ENCODE peak calls at places on chromosomes 6 and 20, in four cellular contexts. Q, I, F and A are unnamed samples.

GRCh38 chr6:53293691-53294090 is 55.1 kb downstream of the ELOVL5 start:
- DNase-seq in I (no peak), F (no peak), Q (no peak), A (no peak)

GRCh38 chr6:165858571-165858970 is 195.5 kb upstream of the PDE10A start:
- DNase-seq in Q (no peak), I (peak; percentile 11), F (no peak), A (no peak)

GRCh38 chr6:102520981-102521380 is 1127.5 kb downstream of the GRIK2 start:
- DNase-seq in Q (no peak), I (no peak), F (no peak), A (no peak)

GRCh38 chr20:58898629-58899028 is 46.1 kb downstream of the GNAS start:
- DNase-seq in Q (no peak), I (no peak), F (no peak), A (no peak)

GRCh38 chr20:63641146-63641791 is 12.0 kb downstream of the STMN3 start:
- DNase-seq in F (peak; percentile 82), I (peak; percentile 80), Q (no peak), A (peak; percentile 63)

GRCh38 chr6:158361961-158362634 is 49.8 kb downstream of the TULP4 start:
- DNase-seq in Q (no peak), I (no peak), F (no peak), A (no peak)

GRCh38 chr20:51366155-51366886 is 176.2 kb downstream of the NFATC2 start:
- DNase-seq in I (peak; percentile 58), F (no peak), Q (no peak), A (no peak)

GRCh38 chr6:153108320-153108719 is 22.8 kb downstream of the RGS17 start:
- DNase-seq in F (no peak), I (peak; percentile 40), Q (no peak), A (no peak)

GRCh38 chr6:158849899-158850806 is 31.0 kb upstream of the EZR start:
- DNase-seq in I (peak; percentile 96), F (peak; percentile 79), Q (no peak), A (peak; percentile 60)

GRCh38 chr20:48892849-48893352 is 28.6 kb upstream of the ARFGEF2 start:
- DNase-seq in F (no peak), I (no peak), Q (no peak), A (no peak)

GRCh38 chr6:217048-217659 is 75.1 kb upstream of the DUSP22 start:
- DNase-seq in F (no peak), I (no peak), Q (peak; percentile 40), A (no peak)

GRCh38 chr6:135182120-135182992 is 1.2 kb downstream of the MYB start:
- DNase-seq in I (peak; percentile 28), Q (peak; percentile 47), F (peak; percentile 65), A (peak; percentile 51)

GRCh38 chr6:89257781-89258180 is 40.6 kb upstream of the GABRR1 start:
- DNase-seq in I (no peak), F (peak; percentile 21), Q (no peak), A (no peak)

GRCh38 chr6:158768396-158768795 is 50.8 kb downstream of the EZR start:
- DNase-seq in F (no peak), I (peak; percentile 29), Q (no peak), A (no peak)

GRCh38 chr20:35635652-35636051 is 20.0 kb downstream of the SPAG4 start:
- DNase-seq in Q (no peak), I (no peak), F (no peak), A (no peak)

GRCh38 chr6:142685852-142686718 is 258.9 kb downstream of the HIVEP2 start:
- DNase-seq in Q (no peak), I (no peak), F (no peak), A (no peak)

GRCh38 chr6:169993861-169994481 is 242.5 kb downstream of the ERMARD start:
- DNase-seq in F (peak; percentile 22), I (no peak), Q (no peak), A (no peak)

GRCh38 chr6:32108727-32109113 is 418 bp downstream of the TNXB start:
- DNase-seq in Q (no peak), F (no peak), I (no peak), A (no peak)

GRCh38 chr6:36370638-36371037 is 16.8 kb downstream of the ETV7 start:
- DNase-seq in Q (no peak), F (no peak), I (no peak), A (no peak)

GRCh38 chr20:33516882-33517281 is 27.0 kb downstream of the CBFA2T2 start:
- DNase-seq in I (no peak), Q (no peak), F (no peak), A (no peak)

GRCh38 chr6:31157543-31158139 is at the start of gene CCHCR1:
- DNase-seq in Q (peak; percentile 18), I (no peak), F (no peak), A (no peak)

GRCh38 chr20:51833326-51833725 is 31.0 kb upstream of the SALL4 start:
- DNase-seq in I (no peak), Q (no peak), F (no peak), A (no peak)

GRCh38 chr20:21339499-21339898 is 36.4 kb downstream of the XRN2 start:
- DNase-seq in F (no peak), Q (no peak), I (no peak), A (no peak)

GRCh38 chr20:41245086-41245707 is 72.3 kb downstream of the ZHX3 start:
- DNase-seq in I (no peak), Q (no peak), F (no peak), A (no peak)

GRCh38 chr20:37733416-37733815 is 39.6 kb downstream of the CTNNBL1 start:
- DNase-seq in I (no peak), F (no peak), Q (no peak), A (no peak)

GRCh38 chr6:7414811-7415210 is 25.2 kb downstream of the RIOK1 start:
- DNase-seq in Q (no peak), I (no peak), F (no peak), A (no peak)

GRCh38 chr20:32325706-32326506 is 32.2 kb upstream of the ASXL1 start:
- DNase-seq in F (no peak), Q (no peak), I (peak; percentile 76), A (no peak)